ENCODE peak calls at places on chromosome 16, in nine cellular contexts. A is LoVo; G is activated T-helper 1 cell treated with anti-CD3 and anti-CD28 coated beads, Interleukin-12 subunit alpha, Interleukin-12 subunit beta, Interleukin-2, Interleukin-4 antibody, amounts not matched to agents 30 ng/mL and 10 ng/mL and 1 ng/mL, durations not matched to agents 14 hours and 24 hours and 36 hours; C is CD8-positive, alpha-beta memory T cell; Z is NCI-H1105; D is left ventricle myocardium inferior; U is mammary epithelial cell; T is NCI-H2029; B is stimulated activated CD4-positive, alpha-beta T cell treated with anti-CD3 and anti-CD28 coated beads, Interleukin-2, amount 100 ng/mL, for 48 hours. E is an unnamed sample.

GRCh38 chr16:31099860-31100638 is 5.5 kb upstream of the VKORC1 start:
- DNase-seq in C (no peak), A (no peak), T (no peak), G (no peak), B (no peak), Z (no peak), D (no peak), U (peak), E (no peak)

GRCh38 chr16:87608400-87608985 is 6.2 kb downstream of the JPH3 start:
- DNase-seq in D (peak), T (no peak), U (peak), Z (no peak), B (peak), G (peak), A (peak), C (no peak), E (peak)

GRCh38 chr16:86663691-86664517 is 85.6 kb downstream of the FOXL1 start:
- DNase-seq in D (no peak), U (peak), C (no peak), B (no peak), G (no peak), Z (no peak), T (no peak), A (peak), E (no peak)

GRCh38 chr16:22813946-22814325 is at the start of gene HS3ST2:
- DNase-seq in A (no peak), D (peak), G (no peak), Z (peak), B (no peak), C (no peak), T (peak), U (peak), E (no peak)

GRCh38 chr16:5972747-5973146 is 875.2 kb upstream of the EEF2KMT start:
- DNase-seq in T (no peak), A (no peak), Z (no peak), B (no peak), D (no peak), G (no peak), U (no peak), C (no peak), E (no peak)

GRCh38 chr16:68800257-68800875 is 43.0 kb upstream of the TANGO6 start:
- DNase-seq in Z (peak), U (peak), B (peak), C (peak), A (peak), G (peak), T (peak), D (no peak), E (peak)

GRCh38 chr16:47734987-47735594 is 274.0 kb downstream of the PHKB start:
- DNase-seq in D (no peak), Z (peak), U (no peak), T (peak), A (no peak), B (no peak), C (no peak), G (no peak), E (no peak)

GRCh38 chr16:87658564-87659225 is 56.4 kb downstream of the JPH3 start:
- DNase-seq in T (no peak), D (no peak), G (no peak), C (no peak), B (no peak), A (no peak), Z (no peak), U (no peak), E (no peak)

GRCh38 chr16:48613061-48613957 is 3.3 kb upstream of the N4BP1 start:
- DNase-seq in T (no peak), U (peak), A (peak), C (peak), B (peak), D (no peak), Z (no peak), G (peak), E (no peak)

GRCh38 chr16:23206986-23207385 is 24.4 kb downstream of the SCNN1G start:
- DNase-seq in U (no peak), C (no peak), G (no peak), T (peak), Z (peak), B (no peak), D (no peak), A (no peak), E (no peak)

GRCh38 chr16:6884002-6884401 is 448.6 kb upstream of the RBFOX1 start:
- DNase-seq in U (no peak), B (no peak), D (no peak), G (no peak), T (no peak), C (no peak), Z (no peak), A (no peak), E (no peak)

GRCh38 chr16:89442588-89442987 is 47.8 kb downstream of the ANKRD11 start:
- DNase-seq in B (no peak), C (no peak), A (no peak), D (no peak), G (no peak), U (peak), T (no peak), Z (no peak), E (no peak)

GRCh38 chr16:83137894-83138293 is 511.1 kb downstream of the CDH13 start:
- DNase-seq in D (no peak), Z (no peak), C (no peak), G (no peak), A (no peak), B (no peak), U (no peak), T (no peak), E (no peak)